ENCODE peak calls at places on chromosomes 5 and 9, in four cellular contexts. One of them, this sample, is unnamed.

GRCh38 chr9:69131682-69132081 is 42.4 kb upstream of the TJP2 start:
- DNase-seq in tibial nerve: no peak
- DNase-seq in vagina: no peak
- DNase-seq in heart left ventricle: no peak
- DNase-seq in this sample: peak

GRCh38 chr9:89226076-89226475 is 47.5 kb upstream of the SHC3 start:
- DNase-seq in tibial nerve: no peak
- DNase-seq in vagina: no peak
- DNase-seq in heart left ventricle: no peak
- DNase-seq in this sample: peak

GRCh38 chr5:172503925-172504730 is 49.8 kb upstream of the SH3PXD2B start:
- DNase-seq in tibial nerve: peak
- DNase-seq in vagina: peak
- DNase-seq in heart left ventricle: peak
- DNase-seq in this sample: peak

GRCh38 chr5:168978015-168978414 is 322.9 kb downstream of the SLIT3 start:
- DNase-seq in tibial nerve: no peak
- DNase-seq in vagina: no peak
- DNase-seq in heart left ventricle: no peak
- DNase-seq in this sample: no peak

GRCh38 chr5:10856646-10857332 is 95.8 kb upstream of the DAP start:
- DNase-seq in tibial nerve: no peak
- DNase-seq in vagina: no peak
- DNase-seq in heart left ventricle: peak
- DNase-seq in this sample: peak

GRCh38 chr9:81669011-81669739 is 20.2 kb downstream of the TLE1 start:
- DNase-seq in tibial nerve: no peak
- DNase-seq in vagina: no peak
- DNase-seq in heart left ventricle: no peak
- DNase-seq in this sample: no peak

GRCh38 chr5:43037929-43038510 is 2.1 kb downstream of the ANXA2R start:
- DNase-seq in tibial nerve: no peak
- DNase-seq in vagina: no peak
- DNase-seq in heart left ventricle: no peak
- DNase-seq in this sample: no peak

GRCh38 chr5:81633471-81633870 is 117.4 kb downstream of the SSBP2 start:
- DNase-seq in tibial nerve: no peak
- DNase-seq in vagina: no peak
- DNase-seq in heart left ventricle: no peak
- DNase-seq in this sample: no peak

GRCh38 chr9:123326030-123326586 is 29.9 kb upstream of the CRB2 start:
- DNase-seq in tibial nerve: no peak
- DNase-seq in vagina: no peak
- DNase-seq in heart left ventricle: no peak
- DNase-seq in this sample: no peak
- H3K4me3 ChIP-seq in tibial nerve: peak
- H3K4me3 ChIP-seq in vagina: no peak
- H3K4me3 ChIP-seq in heart left ventricle: no peak
- H3K4me3 ChIP-seq in this sample: no peak

GRCh38 chr9:136251264-136252115 is 5.9 kb upstream of the QSOX2 start:
- DNase-seq in tibial nerve: no peak
- DNase-seq in vagina: no peak
- DNase-seq in heart left ventricle: no peak
- DNase-seq in this sample: peak

GRCh38 chr9:136247947-136248637 is 2.5 kb upstream of the QSOX2 start:
- DNase-seq in tibial nerve: no peak
- DNase-seq in vagina: no peak
- DNase-seq in heart left ventricle: no peak
- DNase-seq in this sample: no peak

GRCh38 chr9:136250676-136251075 is 5.1 kb upstream of the QSOX2 start:
- DNase-seq in tibial nerve: no peak
- DNase-seq in vagina: no peak
- DNase-seq in heart left ventricle: no peak
- DNase-seq in this sample: no peak

GRCh38 chr9:136248951-136249880 is 3.6 kb upstream of the QSOX2 start:
- DNase-seq in tibial nerve: no peak
- DNase-seq in vagina: no peak
- DNase-seq in heart left ventricle: no peak
- DNase-seq in this sample: no peak

GRCh38 chr9:136249881-136250559 is 4.4 kb upstream of the QSOX2 start:
- DNase-seq in tibial nerve: no peak
- DNase-seq in vagina: no peak
- DNase-seq in heart left ventricle: no peak
- DNase-seq in this sample: peak
- TF ChIP-seq POLR2A in tibial nerve: no peak
- TF ChIP-seq POLR2A in vagina: no peak
- TF ChIP-seq POLR2A in heart left ventricle: no peak
- TF ChIP-seq POLR2A in this sample: no peak

GRCh38 chr5:141003791-141004601 is 37.7 kb downstream of the PCDHAC2 start:
- DNase-seq in tibial nerve: no peak
- DNase-seq in vagina: no peak
- DNase-seq in heart left ventricle: no peak
- DNase-seq in this sample: no peak
- H3K4me3 ChIP-seq in tibial nerve: no peak
- H3K4me3 ChIP-seq in vagina: no peak
- H3K4me3 ChIP-seq in heart left ventricle: no peak
- H3K4me3 ChIP-seq in this sample: no peak

DNA sequence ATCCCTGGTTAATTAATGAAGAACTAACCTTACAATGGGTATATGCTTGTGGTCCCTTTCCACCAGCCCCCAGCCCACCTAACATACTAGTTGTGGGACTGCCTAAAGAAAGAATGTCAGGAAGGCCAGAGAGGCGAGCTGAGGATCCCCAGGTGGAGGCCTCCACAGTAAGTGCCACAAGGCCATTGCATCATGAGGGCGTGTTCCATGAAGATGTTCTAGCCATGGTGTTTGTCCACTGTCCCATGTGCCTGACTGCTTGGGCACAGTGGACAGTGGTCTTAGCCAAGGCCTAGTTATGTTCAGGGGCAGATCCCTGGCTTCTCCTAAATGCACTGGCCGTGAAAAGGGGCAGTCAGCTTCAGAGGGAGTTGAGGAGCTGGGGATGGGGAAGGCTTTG is 21.1 kb downstream of the ZFP62 start:
- DNase-seq in tibial nerve: no peak
- DNase-seq in vagina: no peak
- DNase-seq in heart left ventricle: no peak
- DNase-seq in this sample: no peak
- TF ChIP-seq POLR2A in tibial nerve: no peak
- TF ChIP-seq POLR2A in vagina: no peak
- TF ChIP-seq POLR2A in heart left ventricle: no peak
- TF ChIP-seq POLR2A in this sample: no peak

GRCh38 chr9:107422189-107422802 is 67.3 kb downstream of the KLF4 start:
- DNase-seq in tibial nerve: peak
- DNase-seq in vagina: no peak
- DNase-seq in heart left ventricle: peak
- DNase-seq in this sample: peak

GRCh38 chr9:107426126-107426525 is 63.4 kb downstream of the KLF4 start:
- DNase-seq in tibial nerve: no peak
- DNase-seq in vagina: no peak
- DNase-seq in heart left ventricle: no peak
- DNase-seq in this sample: no peak

GRCh38 chr9:107423540-107423939 is 66.0 kb downstream of the KLF4 start:
- DNase-seq in tibial nerve: no peak
- DNase-seq in vagina: no peak
- DNase-seq in heart left ventricle: no peak
- DNase-seq in this sample: no peak

GRCh38 chr9:107430071-107430470 is 59.5 kb downstream of the KLF4 start:
- DNase-seq in tibial nerve: no peak
- DNase-seq in vagina: no peak
- DNase-seq in heart left ventricle: no peak
- DNase-seq in this sample: no peak

GRCh38 chr9:107425110-107426025 is 64.2 kb downstream of the KLF4 start:
- DNase-seq in tibial nerve: peak
- DNase-seq in vagina: peak
- DNase-seq in heart left ventricle: peak
- DNase-seq in this sample: peak
- H3K4me3 ChIP-seq in tibial nerve: peak
- H3K4me3 ChIP-seq in vagina: peak
- H3K4me3 ChIP-seq in heart left ventricle: peak
- H3K4me3 ChIP-seq in this sample: no peak